ENCODE peak calls at places on chromosomes 13 and 19, in nine cellular contexts. One of them, this sample, is unnamed.
A peak's percentile ranks its signal among the peaks of the same experiment; 100 is the strongest.

GRCh38 chr13:36919206-36919832 is 719 bp downstream of the SMAD9 start:
- DNase-seq in keratinocyte: no peak
- DNase-seq in ascending aorta: no peak
- DNase-seq in right lobe of liver: peak; percentile 34
- DNase-seq in CD8-positive, alpha-beta T cell: no peak
- DNase-seq in brain microvascular endothelial cell: no peak
- DNase-seq in PC-9: peak; percentile 3
- DNase-seq in BJ: no peak
- DNase-seq in CD8-positive, alpha-beta memory T cell: no peak
- DNase-seq in this sample: peak; percentile 81

GRCh38 chr19:44718441-44719261 is 19.7 kb downstream of the CEACAM16 start:
- DNase-seq in keratinocyte: no peak
- DNase-seq in ascending aorta: no peak
- DNase-seq in right lobe of liver: peak; percentile 84
- DNase-seq in CD8-positive, alpha-beta T cell: no peak
- DNase-seq in brain microvascular endothelial cell: no peak
- DNase-seq in PC-9: peak; percentile 75
- DNase-seq in BJ: no peak
- DNase-seq in CD8-positive, alpha-beta memory T cell: no peak
- DNase-seq in this sample: peak; percentile 83

GRCh38 chr19:21202865-21203494 is 61.1 kb downstream of the ZNF431 start:
- DNase-seq in keratinocyte: no peak
- DNase-seq in ascending aorta: no peak
- DNase-seq in right lobe of liver: no peak
- DNase-seq in CD8-positive, alpha-beta T cell: peak; percentile 17
- DNase-seq in brain microvascular endothelial cell: no peak
- DNase-seq in PC-9: peak; percentile 15
- DNase-seq in BJ: no peak
- DNase-seq in CD8-positive, alpha-beta memory T cell: no peak
- DNase-seq in this sample: peak; percentile 54

GRCh38 chr19:8334458-8335342 is 8.4 kb downstream of the KANK3 start:
- DNase-seq in keratinocyte: no peak
- DNase-seq in ascending aorta: no peak
- DNase-seq in right lobe of liver: peak; percentile 55
- DNase-seq in CD8-positive, alpha-beta T cell: no peak
- DNase-seq in brain microvascular endothelial cell: no peak
- DNase-seq in PC-9: peak; percentile 83
- DNase-seq in BJ: no peak
- DNase-seq in CD8-positive, alpha-beta memory T cell: no peak
- DNase-seq in this sample: peak; percentile 97

GRCh38 chr19:12778020-12778904 is 2.9 kb upstream of the HOOK2 start:
- DNase-seq in keratinocyte: no peak
- DNase-seq in ascending aorta: no peak
- DNase-seq in right lobe of liver: peak; percentile 82
- DNase-seq in CD8-positive, alpha-beta T cell: no peak
- DNase-seq in brain microvascular endothelial cell: peak; percentile 75
- DNase-seq in PC-9: peak; percentile 74
- DNase-seq in BJ: no peak
- DNase-seq in CD8-positive, alpha-beta memory T cell: no peak
- DNase-seq in this sample: peak; percentile 82

GRCh38 chr19:18975011-18975410 is 34.0 kb upstream of the HOMER3 start:
- DNase-seq in keratinocyte: no peak
- DNase-seq in ascending aorta: no peak
- DNase-seq in right lobe of liver: no peak
- DNase-seq in CD8-positive, alpha-beta T cell: no peak
- DNase-seq in brain microvascular endothelial cell: no peak
- DNase-seq in PC-9: no peak
- DNase-seq in BJ: no peak
- DNase-seq in CD8-positive, alpha-beta memory T cell: no peak
- DNase-seq in this sample: no peak

GRCh38 chr19:48858984-48859710 is 9.3 kb downstream of the PLEKHA4 start:
- DNase-seq in keratinocyte: no peak
- DNase-seq in ascending aorta: no peak
- DNase-seq in right lobe of liver: no peak
- DNase-seq in CD8-positive, alpha-beta T cell: peak; percentile 74
- DNase-seq in brain microvascular endothelial cell: no peak
- DNase-seq in PC-9: no peak
- DNase-seq in BJ: no peak
- DNase-seq in CD8-positive, alpha-beta memory T cell: peak; percentile 66
- DNase-seq in this sample: peak; percentile 89

GRCh38 chr13:19601749-19602725 is 31.4 kb upstream of the MPHOSPH8 start:
- DNase-seq in keratinocyte: no peak
- DNase-seq in ascending aorta: no peak
- DNase-seq in right lobe of liver: peak; percentile 48
- DNase-seq in CD8-positive, alpha-beta T cell: no peak
- DNase-seq in brain microvascular endothelial cell: no peak
- DNase-seq in PC-9: no peak
- DNase-seq in BJ: no peak
- DNase-seq in CD8-positive, alpha-beta memory T cell: no peak
- DNase-seq in this sample: peak; percentile 90

GRCh38 chr19:5131866-5132561 is 163.1 kb downstream of the KDM4B start:
- DNase-seq in keratinocyte: no peak
- DNase-seq in ascending aorta: no peak
- DNase-seq in right lobe of liver: no peak
- DNase-seq in CD8-positive, alpha-beta T cell: no peak
- DNase-seq in brain microvascular endothelial cell: no peak
- DNase-seq in PC-9: peak; percentile 59
- DNase-seq in BJ: no peak
- DNase-seq in CD8-positive, alpha-beta memory T cell: no peak
- DNase-seq in this sample: peak; percentile 81

GRCh38 chr19:5131031-5131865 is 162.3 kb downstream of the KDM4B start:
- DNase-seq in keratinocyte: no peak
- DNase-seq in ascending aorta: no peak
- DNase-seq in right lobe of liver: no peak
- DNase-seq in CD8-positive, alpha-beta T cell: no peak
- DNase-seq in brain microvascular endothelial cell: no peak
- DNase-seq in PC-9: no peak
- DNase-seq in BJ: no peak
- DNase-seq in CD8-positive, alpha-beta memory T cell: no peak
- DNase-seq in this sample: peak; percentile 92

GRCh38 chr19:5129691-5130090 is 160.8 kb downstream of the KDM4B start:
- DNase-seq in keratinocyte: no peak
- DNase-seq in ascending aorta: no peak
- DNase-seq in right lobe of liver: no peak
- DNase-seq in CD8-positive, alpha-beta T cell: no peak
- DNase-seq in brain microvascular endothelial cell: no peak
- DNase-seq in PC-9: no peak
- DNase-seq in BJ: no peak
- DNase-seq in CD8-positive, alpha-beta memory T cell: no peak
- DNase-seq in this sample: no peak

GRCh38 chr19:5128932-5129389 is 160.0 kb downstream of the KDM4B start:
- DNase-seq in keratinocyte: no peak
- DNase-seq in ascending aorta: no peak
- DNase-seq in right lobe of liver: no peak
- DNase-seq in CD8-positive, alpha-beta T cell: no peak
- DNase-seq in brain microvascular endothelial cell: peak; percentile 34
- DNase-seq in PC-9: no peak
- DNase-seq in BJ: no peak
- DNase-seq in CD8-positive, alpha-beta memory T cell: no peak
- DNase-seq in this sample: peak; percentile 79

GRCh38 chr19:5130371-5131030 is 161.6 kb downstream of the KDM4B start:
- DNase-seq in keratinocyte: no peak
- DNase-seq in ascending aorta: no peak
- DNase-seq in right lobe of liver: no peak
- DNase-seq in CD8-positive, alpha-beta T cell: peak; percentile 35
- DNase-seq in brain microvascular endothelial cell: no peak
- DNase-seq in PC-9: no peak
- DNase-seq in BJ: no peak
- DNase-seq in CD8-positive, alpha-beta memory T cell: peak; percentile 27
- DNase-seq in this sample: no peak
- H3K4me3 ChIP-seq in keratinocyte: no peak overlapping the region
- H3K4me3 ChIP-seq in ascending aorta: no peak overlapping the region
- H3K4me3 ChIP-seq in right lobe of liver: no peak overlapping the region
- H3K4me3 ChIP-seq in CD8-positive, alpha-beta T cell: peak overlapping the region; percentile 24
- H3K4me3 ChIP-seq in brain microvascular endothelial cell: no peak overlapping the region
- H3K4me3 ChIP-seq in PC-9: no peak overlapping the region
- H3K4me3 ChIP-seq in BJ: no peak overlapping the region
- H3K4me3 ChIP-seq in CD8-positive, alpha-beta memory T cell: no peak overlapping the region
- H3K4me3 ChIP-seq in this sample: no peak overlapping the region

DNA sequence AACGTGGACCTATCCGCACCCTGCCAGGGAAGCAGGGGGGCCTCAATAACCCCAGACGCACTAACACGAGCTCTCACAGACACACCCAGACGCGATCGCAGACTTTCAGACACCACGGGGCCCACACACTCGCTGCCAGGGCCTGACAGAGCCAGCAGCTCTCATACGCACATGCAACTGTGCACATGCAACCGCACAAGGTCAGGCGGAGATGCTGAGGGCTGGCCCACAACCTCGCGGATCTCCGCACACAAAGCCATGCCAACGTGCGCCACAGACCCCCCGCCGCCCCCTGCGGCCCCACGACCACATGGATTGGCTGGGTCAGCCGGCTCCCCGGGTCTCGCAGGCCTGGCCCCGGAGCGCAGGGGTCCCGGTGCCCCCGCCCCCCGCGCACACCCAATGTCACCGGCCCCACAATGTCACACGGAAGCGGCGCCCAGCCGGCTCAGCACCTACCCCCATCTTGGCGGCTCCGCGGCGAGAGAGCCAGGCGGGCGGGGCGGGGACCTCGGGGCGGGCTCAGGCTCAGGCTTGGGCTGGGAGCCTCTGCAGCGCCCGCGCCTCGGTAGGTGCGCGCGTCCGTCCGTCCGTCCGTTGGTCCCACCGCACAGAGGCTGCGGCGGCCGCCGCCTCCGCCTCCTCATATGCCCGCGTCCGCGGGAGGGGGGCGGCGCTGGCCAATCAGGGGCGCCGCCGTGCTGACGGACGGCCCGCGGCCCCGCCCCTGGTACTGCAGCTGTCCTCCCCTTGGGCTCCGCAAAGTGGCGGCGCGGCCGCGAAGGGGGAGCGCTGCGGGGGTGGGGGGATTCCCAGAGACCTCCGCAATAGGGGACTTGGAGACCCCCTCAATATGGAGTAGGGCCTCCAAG is at the start of gene ATP1A3:
- DNase-seq in keratinocyte: no peak
- DNase-seq in ascending aorta: no peak
- DNase-seq in right lobe of liver: no peak
- DNase-seq in CD8-positive, alpha-beta T cell: peak; percentile 49
- DNase-seq in brain microvascular endothelial cell: peak; percentile 20
- DNase-seq in PC-9: peak; percentile 33
- DNase-seq in BJ: no peak
- DNase-seq in CD8-positive, alpha-beta memory T cell: peak; percentile 49
- DNase-seq in this sample: peak; percentile 100
- H3K27me3 ChIP-seq in keratinocyte: peaks cover 57% of the 10 kb centered on the region
- H3K27me3 ChIP-seq in ascending aorta: peaks cover 12% of the 10 kb centered on the region
- H3K27me3 ChIP-seq in right lobe of liver: peaks cover 7% of the 10 kb centered on the region
- H3K27me3 ChIP-seq in CD8-positive, alpha-beta T cell: peaks cover 28% of the 10 kb centered on the region
- H3K27me3 ChIP-seq in brain microvascular endothelial cell: peaks cover 35% of the 10 kb centered on the region
- H3K27me3 ChIP-seq in PC-9: peaks cover 78% of the 10 kb centered on the region
- H3K27me3 ChIP-seq in BJ: peaks cover 23% of the 10 kb centered on the region
- H3K27me3 ChIP-seq in CD8-positive, alpha-beta memory T cell: peaks cover 29% of the 10 kb centered on the region
- H3K27me3 ChIP-seq in this sample: peaks cover 46% of the 10 kb centered on the region

DNA sequence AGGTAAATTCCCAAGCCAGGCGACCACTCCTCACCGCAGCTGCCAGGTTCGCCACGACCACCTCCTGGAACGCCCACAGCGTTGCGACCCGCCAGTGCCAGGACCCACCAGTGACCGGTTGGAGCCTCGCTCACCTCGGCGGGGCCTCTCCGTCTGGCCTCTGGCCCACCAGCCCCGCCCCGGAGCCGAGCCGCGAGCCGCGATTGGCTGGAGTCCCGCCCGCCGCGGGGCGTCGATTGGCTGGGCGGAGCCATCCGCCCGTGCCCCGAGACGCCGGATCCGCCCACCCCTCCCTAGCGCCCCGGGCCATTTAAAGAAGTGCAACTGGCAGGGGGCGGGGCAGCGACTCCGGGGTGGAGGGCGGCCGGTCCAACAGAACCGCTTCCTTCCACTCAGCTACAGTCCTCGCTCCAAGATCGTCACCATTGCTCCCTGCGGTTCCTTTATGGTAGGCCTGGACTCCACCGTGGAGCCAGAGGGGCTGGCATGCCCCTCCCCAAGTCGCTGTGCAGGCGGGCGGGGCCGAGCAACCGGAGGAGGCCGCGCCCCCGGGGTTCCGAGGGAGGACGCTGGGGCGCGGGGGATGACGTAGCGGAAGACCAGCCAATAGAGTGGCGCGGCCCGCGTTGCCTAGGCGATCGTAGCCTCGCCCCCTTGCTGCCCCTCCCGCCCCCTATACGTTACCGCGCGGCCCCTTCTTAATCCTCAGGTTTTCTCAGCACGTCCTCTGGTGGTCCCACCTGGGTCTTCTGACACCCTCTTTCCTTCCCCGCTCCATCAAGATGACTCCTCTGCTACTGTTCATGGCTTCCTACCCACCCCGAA is at the start of gene SERTAD3:
- DNase-seq in keratinocyte: peak; percentile 64
- DNase-seq in ascending aorta: peak; percentile 92
- DNase-seq in right lobe of liver: peak; percentile 98
- DNase-seq in CD8-positive, alpha-beta T cell: peak; percentile 95
- DNase-seq in brain microvascular endothelial cell: peak; percentile 91
- DNase-seq in PC-9: peak; percentile 98
- DNase-seq in BJ: no peak
- DNase-seq in CD8-positive, alpha-beta memory T cell: peak; percentile 98
- DNase-seq in this sample: peak; percentile 99
- H3K36me3 ChIP-seq in keratinocyte: peaks cover 19% of the 10 kb centered on the region
- H3K36me3 ChIP-seq in ascending aorta: peaks cover 29% of the 10 kb centered on the region
- H3K36me3 ChIP-seq in right lobe of liver: peaks cover 7% of the 10 kb centered on the region
- H3K36me3 ChIP-seq in CD8-positive, alpha-beta T cell: peaks cover 10% of the 10 kb centered on the region
- H3K36me3 ChIP-seq in brain microvascular endothelial cell: peaks cover 24% of the 10 kb centered on the region
- H3K36me3 ChIP-seq in PC-9: peaks cover 1% of the 10 kb centered on the region
- H3K36me3 ChIP-seq in BJ: peaks cover 13% of the 10 kb centered on the region
- H3K36me3 ChIP-seq in CD8-positive, alpha-beta memory T cell: peaks cover 24% of the 10 kb centered on the region
- H3K36me3 ChIP-seq in this sample: peaks cover 11% of the 10 kb centered on the region

GRCh38 chr19:31676271-31677004 is 327.2 kb upstream of the TSHZ3 start:
- DNase-seq in keratinocyte: no peak
- DNase-seq in ascending aorta: no peak
- DNase-seq in right lobe of liver: no peak
- DNase-seq in CD8-positive, alpha-beta T cell: no peak
- DNase-seq in brain microvascular endothelial cell: no peak
- DNase-seq in PC-9: no peak
- DNase-seq in BJ: no peak
- DNase-seq in CD8-positive, alpha-beta memory T cell: no peak
- DNase-seq in this sample: peak; percentile 63

GRCh38 chr19:31678421-31678820 is 329.2 kb upstream of the TSHZ3 start:
- DNase-seq in keratinocyte: no peak
- DNase-seq in ascending aorta: no peak
- DNase-seq in right lobe of liver: no peak
- DNase-seq in CD8-positive, alpha-beta T cell: no peak
- DNase-seq in brain microvascular endothelial cell: no peak
- DNase-seq in PC-9: no peak
- DNase-seq in BJ: no peak
- DNase-seq in CD8-positive, alpha-beta memory T cell: no peak
- DNase-seq in this sample: no peak

GRCh38 chr19:31675187-31675913 is 326.1 kb upstream of the TSHZ3 start:
- DNase-seq in keratinocyte: peak; percentile 4
- DNase-seq in ascending aorta: no peak
- DNase-seq in right lobe of liver: no peak
- DNase-seq in CD8-positive, alpha-beta T cell: no peak
- DNase-seq in brain microvascular endothelial cell: peak; percentile 70
- DNase-seq in PC-9: no peak
- DNase-seq in BJ: no peak
- DNase-seq in CD8-positive, alpha-beta memory T cell: no peak
- DNase-seq in this sample: no peak

GRCh38 chr19:31670931-31671330 is 321.7 kb upstream of the TSHZ3 start:
- DNase-seq in keratinocyte: no peak
- DNase-seq in ascending aorta: no peak
- DNase-seq in right lobe of liver: no peak
- DNase-seq in CD8-positive, alpha-beta T cell: no peak
- DNase-seq in brain microvascular endothelial cell: no peak
- DNase-seq in PC-9: no peak
- DNase-seq in BJ: no peak
- DNase-seq in CD8-positive, alpha-beta memory T cell: no peak
- DNase-seq in this sample: no peak

DNA sequence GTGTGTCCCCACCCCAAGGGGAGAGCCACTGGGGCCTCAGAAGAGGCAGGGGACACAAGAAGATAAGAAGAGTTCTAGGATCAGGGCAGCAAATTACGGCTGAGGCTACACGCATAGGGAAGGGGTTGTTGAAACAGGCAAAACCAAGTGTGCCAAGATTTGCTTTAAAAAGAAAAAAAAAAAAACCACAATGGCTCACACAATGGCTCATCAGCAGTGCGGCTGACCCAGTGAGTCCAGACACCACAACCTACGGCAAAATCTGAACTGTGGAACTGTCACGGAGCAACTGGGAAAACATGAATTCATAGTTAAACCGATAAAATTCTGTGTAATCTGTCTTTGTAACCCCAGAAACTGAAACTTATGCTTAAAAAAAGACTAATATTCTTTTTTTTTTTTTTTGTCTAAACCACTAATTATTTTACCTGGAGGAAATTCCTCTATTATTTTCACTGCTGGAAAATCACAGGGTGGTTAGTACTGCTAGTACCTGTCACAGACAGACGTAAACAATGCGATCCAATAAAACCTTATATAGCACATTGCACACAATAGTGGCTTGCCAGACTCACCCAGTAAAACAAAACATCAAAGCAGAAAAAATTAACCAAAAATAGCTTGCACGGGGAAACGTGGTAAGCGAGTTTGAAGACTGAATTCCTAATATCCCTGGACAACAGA is 325.4 kb upstream of the TSHZ3 start:
- DNase-seq in keratinocyte: no peak
- DNase-seq in ascending aorta: no peak
- DNase-seq in right lobe of liver: no peak
- DNase-seq in CD8-positive, alpha-beta T cell: no peak
- DNase-seq in brain microvascular endothelial cell: peak; percentile 66
- DNase-seq in PC-9: no peak
- DNase-seq in BJ: no peak
- DNase-seq in CD8-positive, alpha-beta memory T cell: no peak
- DNase-seq in this sample: no peak
- H3K4me3 ChIP-seq in keratinocyte: no peak overlapping the region
- H3K4me3 ChIP-seq in ascending aorta: no peak overlapping the region
- H3K4me3 ChIP-seq in right lobe of liver: no peak overlapping the region
- H3K4me3 ChIP-seq in CD8-positive, alpha-beta T cell: no peak overlapping the region
- H3K4me3 ChIP-seq in brain microvascular endothelial cell: no peak overlapping the region
- H3K4me3 ChIP-seq in PC-9: no peak overlapping the region
- H3K4me3 ChIP-seq in BJ: no peak overlapping the region
- H3K4me3 ChIP-seq in CD8-positive, alpha-beta memory T cell: no peak overlapping the region
- H3K4me3 ChIP-seq in this sample: no peak overlapping the region